ENCODE peak calls at places on chromosomes 12 and 14, in six cellular contexts. One of them, this sample, is unnamed.
A peak's percentile ranks its signal among the peaks of the same experiment; 100 is the strongest.

GRCh38 chr14:71363961-71364360 is 456.7 kb downstream of the PCNX1 start:
- DNase-seq in cardiac muscle cell: peak; percentile 80
- DNase-seq in HepG2: no peak
- DNase-seq in transverse colon: no peak
- DNase-seq in CD8-positive, alpha-beta T cell: no peak
- DNase-seq in A549: no peak
- DNase-seq in this sample: no peak

GRCh38 chr12:21865846-21866245 is 75.4 kb downstream of the ABCC9 start:
- DNase-seq in cardiac muscle cell: no peak
- DNase-seq in HepG2: no peak
- DNase-seq in transverse colon: no peak
- DNase-seq in CD8-positive, alpha-beta T cell: no peak
- DNase-seq in A549: no peak
- DNase-seq in this sample: no peak

GRCh38 chr14:105856676-105857222 is 330.4 kb downstream of the TMEM121 start:
- DNase-seq in cardiac muscle cell: no peak
- DNase-seq in HepG2: no peak
- DNase-seq in transverse colon: peak; percentile 4
- DNase-seq in CD8-positive, alpha-beta T cell: no peak
- DNase-seq in A549: no peak
- DNase-seq in this sample: no peak

GRCh38 chr12:105024926-105025325 is 38.8 kb downstream of the NOPCHAP1 start:
- DNase-seq in cardiac muscle cell: no peak
- DNase-seq in HepG2: no peak
- DNase-seq in transverse colon: no peak
- DNase-seq in CD8-positive, alpha-beta T cell: no peak
- DNase-seq in A549: no peak
- DNase-seq in this sample: no peak

GRCh38 chr12:26633591-26634210 is 199.3 kb downstream of the ITPR2 start:
- DNase-seq in cardiac muscle cell: peak; percentile 66
- DNase-seq in HepG2: peak; percentile 47
- DNase-seq in transverse colon: no peak
- DNase-seq in CD8-positive, alpha-beta T cell: no peak
- DNase-seq in A549: no peak
- DNase-seq in this sample: no peak

GRCh38 chr12:106138646-106139421 is at the start of gene NUAK1:
- DNase-seq in cardiac muscle cell: peak; percentile 58
- DNase-seq in HepG2: no peak
- DNase-seq in transverse colon: peak; percentile 45
- DNase-seq in CD8-positive, alpha-beta T cell: no peak
- DNase-seq in A549: peak; percentile 79
- DNase-seq in this sample: no peak

GRCh38 chr14:69101331-69101826 is 51.5 kb downstream of the DCAF5 start:
- DNase-seq in cardiac muscle cell: peak; percentile 92
- DNase-seq in HepG2: no peak
- DNase-seq in transverse colon: no peak
- DNase-seq in CD8-positive, alpha-beta T cell: no peak
- DNase-seq in A549: peak; percentile 76
- DNase-seq in this sample: peak; percentile 88

GRCh38 chr14:78313499-78313898 is 143.3 kb downstream of the NRXN3 start:
- DNase-seq in cardiac muscle cell: no peak
- DNase-seq in HepG2: no peak
- DNase-seq in transverse colon: no peak
- DNase-seq in CD8-positive, alpha-beta T cell: no peak
- DNase-seq in A549: no peak
- DNase-seq in this sample: no peak

GRCh38 chr14:91555531-91555930 is 45.4 kb upstream of the PPP4R3A start:
- DNase-seq in cardiac muscle cell: no peak
- DNase-seq in HepG2: no peak
- DNase-seq in transverse colon: no peak
- DNase-seq in CD8-positive, alpha-beta T cell: no peak
- DNase-seq in A549: no peak
- DNase-seq in this sample: no peak

GRCh38 chr14:80538633-80539375 is 327.5 kb upstream of the DIO2 start:
- DNase-seq in cardiac muscle cell: no peak
- DNase-seq in HepG2: peak; percentile 11
- DNase-seq in transverse colon: no peak
- DNase-seq in CD8-positive, alpha-beta T cell: no peak
- DNase-seq in A549: peak; percentile 88
- DNase-seq in this sample: no peak

GRCh38 chr12:104201238-104202001 is 14.2 kb upstream of the TXNRD1 start:
- DNase-seq in cardiac muscle cell: peak; percentile 83
- DNase-seq in HepG2: peak; percentile 55
- DNase-seq in transverse colon: peak; percentile 26
- DNase-seq in CD8-positive, alpha-beta T cell: peak; percentile 36
- DNase-seq in A549: peak; percentile 86
- DNase-seq in this sample: peak; percentile 59

GRCh38 chr12:6735448-6736191 is 11.8 kb downstream of the COPS7A start:
- DNase-seq in cardiac muscle cell: peak; percentile 72
- DNase-seq in HepG2: peak; percentile 46
- DNase-seq in transverse colon: peak; percentile 69
- DNase-seq in CD8-positive, alpha-beta T cell: peak; percentile 32
- DNase-seq in A549: peak; percentile 77
- DNase-seq in this sample: peak; percentile 63

GRCh38 chr14:105888784-105889665 is 362.6 kb downstream of the TMEM121 start:
- DNase-seq in cardiac muscle cell: no peak
- DNase-seq in HepG2: no peak
- DNase-seq in transverse colon: peak; percentile 3
- DNase-seq in CD8-positive, alpha-beta T cell: no peak
- DNase-seq in A549: no peak
- DNase-seq in this sample: no peak

GRCh38 chr14:74616996-74617700 is 5.1 kb upstream of the LTBP2 start:
- DNase-seq in cardiac muscle cell: peak; percentile 82
- DNase-seq in HepG2: no peak
- DNase-seq in transverse colon: no peak
- DNase-seq in CD8-positive, alpha-beta T cell: no peak
- DNase-seq in A549: peak; percentile 39
- DNase-seq in this sample: no peak

GRCh38 chr14:76080009-76080408 is 71.7 kb upstream of the GPATCH2L start:
- DNase-seq in cardiac muscle cell: no peak
- DNase-seq in HepG2: no peak
- DNase-seq in transverse colon: no peak
- DNase-seq in CD8-positive, alpha-beta T cell: no peak
- DNase-seq in A549: no peak
- DNase-seq in this sample: no peak

GRCh38 chr12:31773223-31773750 is 44.5 kb upstream of the AMN1 start:
- DNase-seq in cardiac muscle cell: peak; percentile 76
- DNase-seq in HepG2: peak; percentile 88
- DNase-seq in transverse colon: no peak
- DNase-seq in CD8-positive, alpha-beta T cell: no peak
- DNase-seq in A549: peak; percentile 64
- DNase-seq in this sample: no peak

GRCh38 chr14:72708708-72709475 is 185.0 kb downstream of the DPF3 start:
- DNase-seq in cardiac muscle cell: no peak
- DNase-seq in HepG2: no peak
- DNase-seq in transverse colon: no peak
- DNase-seq in CD8-positive, alpha-beta T cell: no peak
- DNase-seq in A549: no peak
- DNase-seq in this sample: no peak

GRCh38 chr12:57830393-57830792 is 11.9 kb upstream of the AVIL start:
- DNase-seq in cardiac muscle cell: no peak
- DNase-seq in HepG2: no peak
- DNase-seq in transverse colon: no peak
- DNase-seq in CD8-positive, alpha-beta T cell: no peak
- DNase-seq in A549: no peak
- DNase-seq in this sample: no peak

GRCh38 chr14:68926236-68926635 is 52.9 kb downstream of the ACTN1 start:
- DNase-seq in cardiac muscle cell: no peak
- DNase-seq in HepG2: no peak
- DNase-seq in transverse colon: no peak
- DNase-seq in CD8-positive, alpha-beta T cell: no peak
- DNase-seq in A549: peak; percentile 46
- DNase-seq in this sample: no peak

GRCh38 chr12:57483466-57483865 is 3.8 kb upstream of the ARHGAP9 start:
- DNase-seq in cardiac muscle cell: peak; percentile 66
- DNase-seq in HepG2: no peak
- DNase-seq in transverse colon: no peak
- DNase-seq in CD8-positive, alpha-beta T cell: no peak
- DNase-seq in A549: no peak
- DNase-seq in this sample: no peak

GRCh38 chr12:32226768-32227167 is 120.1 kb downstream of the BICD1 start:
- DNase-seq in cardiac muscle cell: peak; percentile 56
- DNase-seq in HepG2: no peak
- DNase-seq in transverse colon: no peak
- DNase-seq in CD8-positive, alpha-beta T cell: no peak
- DNase-seq in A549: no peak
- DNase-seq in this sample: no peak

GRCh38 chr12:10571141-10571540 is 42.3 kb downstream of the MAGOHB start:
- DNase-seq in cardiac muscle cell: no peak
- DNase-seq in HepG2: no peak
- DNase-seq in transverse colon: no peak
- DNase-seq in CD8-positive, alpha-beta T cell: no peak
- DNase-seq in A549: no peak
- DNase-seq in this sample: no peak

GRCh38 chr14:45198551-45198950 is 54.5 kb downstream of the MIS18BP1 start:
- DNase-seq in cardiac muscle cell: peak; percentile 64
- DNase-seq in HepG2: no peak
- DNase-seq in transverse colon: no peak
- DNase-seq in CD8-positive, alpha-beta T cell: no peak
- DNase-seq in A549: no peak
- DNase-seq in this sample: no peak

GRCh38 chr14:75088566-75089373 is 19.3 kb downstream of the ZC2HC1C start:
- DNase-seq in cardiac muscle cell: peak; percentile 71
- DNase-seq in HepG2: peak; percentile 62
- DNase-seq in transverse colon: peak; percentile 35
- DNase-seq in CD8-positive, alpha-beta T cell: peak; percentile 39
- DNase-seq in A549: peak; percentile 63
- DNase-seq in this sample: peak; percentile 72

DNA sequence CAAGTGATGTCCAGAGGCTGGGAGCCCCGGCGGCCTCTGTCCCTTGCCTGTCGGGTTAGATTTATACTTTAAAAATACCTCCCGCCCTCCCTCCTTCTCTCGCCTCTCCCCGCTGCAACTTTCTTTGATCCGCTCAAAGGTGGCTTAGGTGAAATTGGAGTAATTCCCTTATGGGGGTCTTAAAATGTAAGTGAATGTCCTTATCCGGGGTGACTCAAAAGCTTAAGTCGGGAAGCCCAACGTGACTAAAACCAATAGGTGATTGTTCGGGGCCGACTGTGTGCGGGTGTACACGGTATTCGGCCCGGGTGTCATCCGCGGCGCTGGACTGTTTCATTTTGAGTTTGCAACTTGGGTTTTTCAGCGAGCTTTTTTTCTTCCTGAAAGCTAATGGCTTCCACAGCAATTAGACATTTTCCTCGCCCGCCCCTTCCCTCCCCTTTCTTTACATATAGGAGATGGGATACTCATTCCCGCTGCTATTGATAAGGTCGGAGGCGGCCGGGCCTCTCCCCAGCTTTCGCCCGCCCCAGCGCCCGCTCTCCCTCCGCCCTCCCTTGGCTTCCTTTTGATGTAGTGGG is 2.0 kb upstream of the CCND2 start:
- DNase-seq in cardiac muscle cell: no peak
- DNase-seq in HepG2: no peak
- DNase-seq in transverse colon: no peak
- DNase-seq in CD8-positive, alpha-beta T cell: no peak
- DNase-seq in A549: no peak
- DNase-seq in this sample: no peak
- H3K4me1 ChIP-seq in cardiac muscle cell: peaks cover 9% of the 10 kb centered on the region
- H3K4me1 ChIP-seq in HepG2: peaks cover 50% of the 10 kb centered on the region
- H3K4me1 ChIP-seq in transverse colon: peaks cover 39% of the 10 kb centered on the region
- H3K4me1 ChIP-seq in CD8-positive, alpha-beta T cell: peaks cover 30% of the 10 kb centered on the region
- H3K4me1 ChIP-seq in A549: peaks cover 66% of the 10 kb centered on the region
- H3K4me1 ChIP-seq in this sample: no peaks in the 10 kb centered on the region

DNA sequence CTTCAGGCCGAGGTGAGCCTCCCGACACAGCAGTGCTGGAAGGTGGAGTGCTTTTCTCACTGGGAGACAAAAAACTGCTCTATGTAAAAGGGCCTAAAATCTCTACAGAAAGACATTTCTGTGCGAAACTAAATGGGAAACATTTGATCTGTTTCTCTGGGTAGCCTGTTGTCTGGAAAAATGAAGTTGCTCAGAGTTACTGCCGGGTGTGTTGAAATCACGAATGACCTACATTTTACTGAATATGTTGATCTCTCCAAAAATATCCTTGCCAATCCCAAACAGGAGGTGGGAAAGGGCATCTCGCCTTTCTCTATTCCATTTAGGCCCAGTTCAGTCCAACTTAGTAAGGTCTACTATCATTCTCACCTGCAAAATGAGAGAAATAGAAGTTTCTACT is 54.7 kb downstream of the RAB35 start:
- DNase-seq in cardiac muscle cell: no peak
- DNase-seq in HepG2: no peak
- DNase-seq in transverse colon: no peak
- DNase-seq in CD8-positive, alpha-beta T cell: no peak
- DNase-seq in A549: no peak
- DNase-seq in this sample: no peak
- H3K4me1 ChIP-seq in cardiac muscle cell: peaks cover 24% of the 10 kb centered on the region
- H3K4me1 ChIP-seq in HepG2: peaks cover 46% of the 10 kb centered on the region
- H3K4me1 ChIP-seq in transverse colon: peaks cover 4% of the 10 kb centered on the region
- H3K4me1 ChIP-seq in CD8-positive, alpha-beta T cell: no peaks in the 10 kb centered on the region
- H3K4me1 ChIP-seq in A549: peaks cover 9% of the 10 kb centered on the region
- H3K4me1 ChIP-seq in this sample: no peaks in the 10 kb centered on the region

GRCh38 chr14:53983112-53983511 is 26.5 kb upstream of the BMP4 start:
- DNase-seq in cardiac muscle cell: no peak
- DNase-seq in HepG2: no peak
- DNase-seq in transverse colon: no peak
- DNase-seq in CD8-positive, alpha-beta T cell: no peak
- DNase-seq in A549: no peak
- DNase-seq in this sample: no peak

GRCh38 chr14:53979141-53979673 is 22.6 kb upstream of the BMP4 start:
- DNase-seq in cardiac muscle cell: peak; percentile 52
- DNase-seq in HepG2: peak; percentile 91
- DNase-seq in transverse colon: no peak
- DNase-seq in CD8-positive, alpha-beta T cell: no peak
- DNase-seq in A549: peak; percentile 31
- DNase-seq in this sample: peak; percentile 47

GRCh38 chr14:53978194-53978593 is 21.6 kb upstream of the BMP4 start:
- DNase-seq in cardiac muscle cell: no peak
- DNase-seq in HepG2: no peak
- DNase-seq in transverse colon: no peak
- DNase-seq in CD8-positive, alpha-beta T cell: no peak
- DNase-seq in A549: no peak
- DNase-seq in this sample: no peak

GRCh38 chr14:53979747-53980642 is 23.4 kb upstream of the BMP4 start:
- DNase-seq in cardiac muscle cell: peak; percentile 78
- DNase-seq in HepG2: peak; percentile 97
- DNase-seq in transverse colon: peak; percentile 21
- DNase-seq in CD8-positive, alpha-beta T cell: no peak
- DNase-seq in A549: peak; percentile 27
- DNase-seq in this sample: no peak

DNA sequence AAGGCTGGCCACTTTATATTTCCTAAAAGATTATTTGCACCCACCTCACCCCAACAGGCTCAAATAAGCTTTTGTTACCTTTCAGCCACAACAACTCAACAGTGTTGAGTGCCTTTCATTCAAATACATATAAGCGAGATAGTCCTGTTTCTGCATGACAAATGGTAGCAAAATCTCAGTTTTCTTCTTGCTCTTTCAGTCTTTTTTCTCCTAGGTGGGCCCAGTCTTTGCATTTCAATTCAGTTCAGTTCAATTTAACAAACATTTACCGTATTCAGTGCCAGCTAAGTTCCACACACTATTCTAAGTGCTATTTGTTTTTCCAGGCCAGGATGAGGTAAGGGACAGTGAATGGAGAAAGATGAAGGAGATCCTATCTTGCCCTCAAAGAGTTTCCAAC is 25.9 kb upstream of the BMP4 start:
- DNase-seq in cardiac muscle cell: no peak
- DNase-seq in HepG2: peak; percentile 50
- DNase-seq in transverse colon: no peak
- DNase-seq in CD8-positive, alpha-beta T cell: no peak
- DNase-seq in A549: no peak
- DNase-seq in this sample: no peak
- H3K4me1 ChIP-seq in cardiac muscle cell: peaks cover 24% of the 10 kb centered on the region
- H3K4me1 ChIP-seq in HepG2: peaks cover 61% of the 10 kb centered on the region
- H3K4me1 ChIP-seq in transverse colon: no peaks in the 10 kb centered on the region
- H3K4me1 ChIP-seq in CD8-positive, alpha-beta T cell: no peaks in the 10 kb centered on the region
- H3K4me1 ChIP-seq in A549: peaks cover 19% of the 10 kb centered on the region
- H3K4me1 ChIP-seq in this sample: no peaks in the 10 kb centered on the region

GRCh38 chr14:31566456-31566855 is 5.3 kb downstream of the NUBPL start:
- DNase-seq in cardiac muscle cell: peak; percentile 19
- DNase-seq in HepG2: no peak
- DNase-seq in transverse colon: no peak
- DNase-seq in CD8-positive, alpha-beta T cell: no peak
- DNase-seq in A549: no peak
- DNase-seq in this sample: no peak
- H3K4me1 ChIP-seq in cardiac muscle cell: peaks cover 7% of the 10 kb centered on the region
- H3K4me1 ChIP-seq in HepG2: peaks cover 22% of the 10 kb centered on the region
- H3K4me1 ChIP-seq in transverse colon: peaks cover 6% of the 10 kb centered on the region
- H3K4me1 ChIP-seq in CD8-positive, alpha-beta T cell: peaks cover 14% of the 10 kb centered on the region
- H3K4me1 ChIP-seq in A549: peaks cover 8% of the 10 kb centered on the region
- H3K4me1 ChIP-seq in this sample: no peaks in the 10 kb centered on the region